ENCODE peak calls at places on chromosome 3, in six cellular contexts. N is GM12878; D is cardiac fibroblast; A is hypothalamus; Z is stimulated activated CD8-positive, alpha-beta memory T cell treated with anti-CD3 and anti-CD28 coated beads, Interleukin-7, amount 100 ng/mL, for 24 hours; U is COR-L47. C is an unnamed sample.

GRCh38 chr3:114178770-114179368 is at the start of gene DRD3:
- DNase-seq in U (no peak), D (peak), N (no peak), Z (no peak), A (no peak), C (no peak)

GRCh38 chr3:123071146-123071545 is 4.3 kb downstream of the PDIA5 start:
- DNase-seq in Z (no peak), N (no peak), A (no peak), U (no peak), D (peak), C (no peak)

GRCh38 chr3:157257101-157257500 is 97.2 kb upstream of the CCNL1 start:
- DNase-seq in Z (no peak), D (no peak), N (no peak), U (no peak), A (no peak), C (no peak)

GRCh38 chr3:146532406-146532805 is 12.0 kb downstream of the PLSCR1 start:
- DNase-seq in A (no peak), Z (no peak), U (no peak), N (no peak), D (no peak), C (no peak)

GRCh38 chr3:104460477-104461406 is 906.0 kb upstream of the ALCAM start:
- DNase-seq in Z (no peak), A (no peak), D (peak), N (peak), U (peak), C (no peak)

GRCh38 chr3:39378092-39378491 is 5.1 kb upstream of the SLC25A38 start:
- DNase-seq in D (peak), U (no peak), N (no peak), A (no peak), Z (peak), C (no peak)

GRCh38 chr3:43691120-43692002 is 623 bp downstream of the ABHD5 start:
- DNase-seq in U (peak), D (peak), A (peak), Z (peak), N (no peak), C (no peak)

GRCh38 chr3:170584585-170585007 is 1.3 kb downstream of the SLC7A14 start:
- DNase-seq in D (peak), N (no peak), A (peak), Z (peak), U (no peak), C (peak)

GRCh38 chr3:72174043-72174442 is 389.1 kb upstream of the PROK2 start:
- DNase-seq in N (no peak), Z (no peak), D (no peak), A (no peak), U (no peak), C (no peak)

GRCh38 chr3:25037049-25037547 is 391.0 kb upstream of the RARB start:
- DNase-seq in Z (no peak), D (peak), N (no peak), A (no peak), U (no peak), C (no peak)

GRCh38 chr3:37862219-37862711 is 585 bp downstream of the CTDSPL start:
- DNase-seq in Z (no peak), U (no peak), D (peak), N (no peak), A (peak), C (peak)

GRCh38 chr3:81726132-81726531 is 35.3 kb downstream of the GBE1 start:
- DNase-seq in N (no peak), U (no peak), A (no peak), Z (no peak), D (peak), C (no peak)

GRCh38 chr3:177934001-177934891 is 602.0 kb upstream of the KCNMB2 start:
- DNase-seq in N (no peak), A (no peak), Z (no peak), U (no peak), D (peak), C (no peak)

GRCh38 chr3:76570436-76571057 is 469.4 kb upstream of the ROBO2 start:
- DNase-seq in A (no peak), Z (no peak), U (no peak), D (peak), N (no peak), C (no peak)

GRCh38 chr3:115348951-115349745 is 202.1 kb upstream of the ZBTB20 start:
- DNase-seq in A (no peak), N (no peak), D (no peak), Z (no peak), U (no peak), C (no peak)

GRCh38 chr3:143269741-143270140 is 150.2 kb downstream of the CHST2 start:
- DNase-seq in Z (no peak), A (no peak), U (no peak), N (no peak), D (no peak), C (no peak)

GRCh38 chr3:181879926-181880325 is 168.2 kb downstream of the SOX2 start:
- DNase-seq in N (no peak), U (no peak), A (no peak), Z (no peak), D (no peak), C (no peak)

GRCh38 chr3:129421988-129422745 is 6.3 kb downstream of the EFCAB12 start:
- DNase-seq in Z (no peak), A (no peak), D (no peak), N (no peak), U (no peak), C (no peak)

GRCh38 chr3:70849911-70850699 is 537.7 kb upstream of the MDFIC2 start:
- DNase-seq in D (peak), N (no peak), Z (no peak), A (no peak), U (no peak), C (no peak)

GRCh38 chr3:176937546-176937945 is 259.7 kb downstream of the TBL1XR1 start:
- DNase-seq in N (no peak), U (no peak), D (peak), Z (no peak), A (no peak), C (no peak)

GRCh38 chr3:100226712-100227429 is 33.9 kb upstream of the TBC1D23 start:
- DNase-seq in D (peak), U (no peak), Z (no peak), N (no peak), A (no peak), C (no peak)

GRCh38 chr3:172129868-172130751 is 90.7 kb downstream of the FNDC3B start:
- DNase-seq in D (peak), N (no peak), A (no peak), U (no peak), Z (no peak), C (no peak)

GRCh38 chr3:13194285-13195209 is 121.3 kb upstream of the IQSEC1 start:
- DNase-seq in D (no peak), Z (no peak), N (no peak), U (no peak), A (no peak), C (no peak)

GRCh38 chr3:128167973-128168674 is 14.8 kb downstream of the EEFSEC start:
- DNase-seq in D (no peak), N (no peak), U (no peak), A (no peak), Z (no peak), C (no peak)

GRCh38 chr3:50008931-50009330 is 69.0 kb downstream of the RBM6 start:
- DNase-seq in N (no peak), D (peak), U (no peak), A (no peak), Z (no peak), C (no peak)

GRCh38 chr3:33287672-33288282 is 10.5 kb downstream of the FBXL2 start:
- DNase-seq in D (no peak), A (no peak), Z (no peak), N (no peak), U (no peak), C (no peak)

GRCh38 chr3:129530331-129530761 is 1.9 kb downstream of the RHO start:
- DNase-seq in N (no peak), D (peak), A (no peak), U (no peak), Z (no peak), C (no peak)

GRCh38 chr3:130699765-130700164 is 46.9 kb downstream of the PIK3R4 start:
- DNase-seq in N (no peak), A (no peak), U (peak), D (peak), Z (no peak), C (no peak)

GRCh38 chr3:107238787-107239186 is 138.5 kb upstream of the CCDC54 start:
- DNase-seq in D (no peak), Z (no peak), U (no peak), A (no peak), N (no peak), C (no peak)

GRCh38 chr3:55537563-55537962 is 50.5 kb upstream of the WNT5A start:
- DNase-seq in D (no peak), U (no peak), N (no peak), A (no peak), Z (no peak), C (no peak)

GRCh38 chr3:129950318-129951046 is 24.0 kb upstream of the TRH start:
- DNase-seq in A (no peak), D (no peak), N (no peak), Z (no peak), U (no peak), C (no peak)

GRCh38 chr3:33063651-33064051 is 33.3 kb downstream of the GLB1 start:
- DNase-seq in D (peak), U (no peak), Z (no peak), N (peak), A (no peak), C (no peak)

GRCh38 chr3:81406318-81406717 is 355.1 kb downstream of the GBE1 start:
- DNase-seq in U (no peak), A (no peak), N (no peak), Z (no peak), D (no peak), C (no peak)

GRCh38 chr3:55882006-55882405 is 394.9 kb upstream of the WNT5A start:
- DNase-seq in N (no peak), D (no peak), A (no peak), Z (no peak), U (no peak), C (no peak)

GRCh38 chr3:374459-374858 is 177.9 kb downstream of the CHL1 start:
- DNase-seq in A (no peak), U (no peak), N (no peak), D (no peak), Z (no peak), C (no peak)

C was measured in posterior cingulate gyrus.